ENCODE peak calls at places on chromosomes 13 and 19, in eight cellular contexts. One of them, this sample, is unnamed. For H3K4me1 and H3K36me3, the result is how much of the 10 kb centered on the place peaks cover.

GRCh38 chr13:59413121-59413520 is 750.6 kb downstream of the DIAPH3 start:
- DNase-seq in astrocyte: peak
- DNase-seq in neural progenitor cell: no peak
- DNase-seq in H1: no peak
- DNase-seq in mesenchymal stem cell: no peak
- DNase-seq in DND-41: no peak
- DNase-seq in mammary epithelial cell: no peak
- DNase-seq in PC-3: no peak
- DNase-seq in this sample: no peak

GRCh38 chr13:42258747-42259146 is 13.2 kb upstream of the AKAP11 start:
- DNase-seq in astrocyte: no peak
- DNase-seq in neural progenitor cell: no peak
- DNase-seq in H1: no peak
- DNase-seq in mesenchymal stem cell: no peak
- DNase-seq in DND-41: no peak
- DNase-seq in mammary epithelial cell: no peak
- DNase-seq in PC-3: no peak
- DNase-seq in this sample: no peak

GRCh38 chr13:26964278-26965057 is 203.9 kb upstream of the GPR12 start:
- DNase-seq in astrocyte: peak
- DNase-seq in neural progenitor cell: no peak
- DNase-seq in H1: no peak
- DNase-seq in mesenchymal stem cell: peak
- DNase-seq in DND-41: no peak
- DNase-seq in mammary epithelial cell: no peak
- DNase-seq in PC-3: no peak
- DNase-seq in this sample: no peak

GRCh38 chr13:110719036-110719710 is 5.7 kb downstream of the ING1 start:
- DNase-seq in astrocyte: no peak
- DNase-seq in neural progenitor cell: no peak
- DNase-seq in H1: no peak
- DNase-seq in mesenchymal stem cell: no peak
- DNase-seq in DND-41: no peak
- DNase-seq in mammary epithelial cell: no peak
- DNase-seq in PC-3: no peak
- DNase-seq in this sample: no peak

GRCh38 chr13:56335775-56336174 is 804.9 kb upstream of the PRR20A start:
- DNase-seq in astrocyte: no peak
- DNase-seq in neural progenitor cell: no peak
- DNase-seq in H1: no peak
- DNase-seq in mesenchymal stem cell: no peak
- DNase-seq in DND-41: no peak
- DNase-seq in mammary epithelial cell: no peak
- DNase-seq in PC-3: no peak
- DNase-seq in this sample: no peak

GRCh38 chr13:29597701-29598100 is 2.2 kb upstream of the SLC7A1 start:
- DNase-seq in astrocyte: no peak
- DNase-seq in neural progenitor cell: no peak
- DNase-seq in H1: no peak
- DNase-seq in mesenchymal stem cell: no peak
- DNase-seq in DND-41: no peak
- DNase-seq in mammary epithelial cell: no peak
- DNase-seq in PC-3: no peak
- DNase-seq in this sample: no peak

GRCh38 chr19:58330458-58330857 is 3.7 kb downstream of the ZSCAN22 start:
- DNase-seq in astrocyte: peak
- DNase-seq in neural progenitor cell: no peak
- DNase-seq in H1: no peak
- DNase-seq in mesenchymal stem cell: peak
- DNase-seq in DND-41: no peak
- DNase-seq in mammary epithelial cell: peak
- DNase-seq in PC-3: peak
- DNase-seq in this sample: no peak

GRCh38 chr13:19604306-19604705 is 29.2 kb upstream of the MPHOSPH8 start:
- DNase-seq in astrocyte: no peak
- DNase-seq in neural progenitor cell: no peak
- DNase-seq in H1: no peak
- DNase-seq in mesenchymal stem cell: no peak
- DNase-seq in DND-41: no peak
- DNase-seq in mammary epithelial cell: no peak
- DNase-seq in PC-3: peak
- DNase-seq in this sample: no peak

GRCh38 chr13:49412749-49413148 is 31.1 kb downstream of the CAB39L start:
- DNase-seq in astrocyte: no peak
- DNase-seq in neural progenitor cell: peak
- DNase-seq in H1: no peak
- DNase-seq in mesenchymal stem cell: no peak
- DNase-seq in DND-41: no peak
- DNase-seq in mammary epithelial cell: no peak
- DNase-seq in PC-3: no peak
- DNase-seq in this sample: no peak
- H3K9ac ChIP-seq in astrocyte: no peak
- H3K9ac ChIP-seq in neural progenitor cell: no peak
- H3K9ac ChIP-seq in H1: no peak
- H3K9ac ChIP-seq in mesenchymal stem cell: no peak
- H3K9ac ChIP-seq in DND-41: no peak
- H3K9ac ChIP-seq in mammary epithelial cell: no peak
- H3K9ac ChIP-seq in PC-3: no peak
- H3K9ac ChIP-seq in this sample: no peak

DNA sequence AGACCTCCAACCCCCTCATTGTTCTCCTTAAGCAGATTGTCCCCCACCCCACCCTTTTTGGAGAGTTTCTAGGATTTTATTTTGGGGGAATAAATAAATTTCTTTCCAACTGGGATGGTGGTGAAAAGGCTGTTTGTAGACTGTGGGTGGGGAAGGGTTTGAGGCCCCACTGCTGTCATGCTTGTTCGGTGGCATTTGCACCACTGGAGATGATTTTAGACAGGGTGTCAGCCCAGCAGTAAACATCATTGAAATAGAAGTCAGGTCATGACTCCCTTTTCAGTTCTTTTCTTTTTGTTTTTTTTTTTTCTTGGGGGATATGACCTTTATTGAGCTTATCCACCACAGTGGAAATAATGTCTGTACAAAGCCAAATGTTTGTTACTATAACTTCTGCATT is 14.0 kb downstream of the UBAC2 start:
- DNase-seq in astrocyte: no peak
- DNase-seq in neural progenitor cell: no peak
- DNase-seq in H1: no peak
- DNase-seq in mesenchymal stem cell: no peak
- DNase-seq in DND-41: no peak
- DNase-seq in mammary epithelial cell: no peak
- DNase-seq in PC-3: no peak
- DNase-seq in this sample: no peak
- H3K4me1 ChIP-seq in astrocyte: under half
- H3K4me1 ChIP-seq in neural progenitor cell: under half
- H3K4me1 ChIP-seq in H1: under half
- H3K4me1 ChIP-seq in mesenchymal stem cell: under half
- H3K4me1 ChIP-seq in DND-41: half or more
- H3K4me1 ChIP-seq in mammary epithelial cell: under half
- H3K4me1 ChIP-seq in PC-3: under half
- H3K4me1 ChIP-seq in this sample: under half

GRCh38 chr19:38730470-38730730 is 13.9 kb downstream of the CAPN12 start:
- DNase-seq in astrocyte: no peak
- DNase-seq in neural progenitor cell: no peak
- DNase-seq in H1: no peak
- DNase-seq in mesenchymal stem cell: no peak
- DNase-seq in DND-41: no peak
- DNase-seq in mammary epithelial cell: no peak
- DNase-seq in PC-3: no peak
- DNase-seq in this sample: no peak
- H3K36me3 ChIP-seq in astrocyte: under half
- H3K36me3 ChIP-seq in neural progenitor cell: under half
- H3K36me3 ChIP-seq in H1: under half
- H3K36me3 ChIP-seq in mesenchymal stem cell: half or more
- H3K36me3 ChIP-seq in DND-41: under half
- H3K36me3 ChIP-seq in mammary epithelial cell: under half
- H3K36me3 ChIP-seq in PC-3: under half
- H3K36me3 ChIP-seq in this sample: under half

DNA sequence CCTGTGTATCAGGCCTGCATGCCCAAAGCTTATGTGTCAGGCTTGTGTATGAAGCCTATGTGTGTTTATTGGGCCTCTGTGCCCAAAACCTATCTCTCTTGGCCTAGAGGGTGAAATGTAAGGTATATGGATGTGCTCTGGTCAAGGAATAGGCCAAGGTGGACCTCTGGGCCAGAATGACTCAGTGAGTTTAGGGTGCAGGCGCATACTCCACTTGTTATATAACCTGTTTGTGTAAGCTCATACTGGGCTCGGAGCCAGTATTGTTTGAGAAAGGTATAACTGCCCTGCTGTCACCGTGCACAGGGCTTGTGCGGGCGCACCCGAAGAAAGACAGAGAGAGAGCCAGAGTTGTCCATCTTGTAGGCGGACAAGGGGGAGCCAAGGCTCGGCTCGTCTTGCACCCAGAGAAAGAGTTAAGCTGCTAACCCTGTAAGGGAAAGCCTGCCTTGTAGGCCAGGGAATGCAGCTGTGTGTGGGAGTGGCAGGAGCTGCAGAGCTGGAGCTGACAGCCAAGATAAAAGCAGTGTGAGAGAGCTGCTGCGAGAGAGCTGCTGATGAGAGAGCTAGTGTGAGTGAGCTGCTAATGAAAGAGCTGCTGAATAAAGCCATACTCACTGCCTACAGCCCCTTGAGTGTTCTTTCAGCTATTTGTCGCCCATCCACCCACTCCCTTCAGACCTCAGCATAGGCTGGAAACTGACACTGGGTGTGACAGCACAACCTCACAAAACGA is 43.4 kb upstream of the N4BP2L1 start:
- DNase-seq in astrocyte: peak
- DNase-seq in neural progenitor cell: peak
- DNase-seq in H1: no peak
- DNase-seq in mesenchymal stem cell: no peak
- DNase-seq in DND-41: no peak
- DNase-seq in mammary epithelial cell: no peak
- DNase-seq in PC-3: peak
- DNase-seq in this sample: no peak
- H3K9ac ChIP-seq in astrocyte: no peak
- H3K9ac ChIP-seq in neural progenitor cell: no peak
- H3K9ac ChIP-seq in H1: no peak
- H3K9ac ChIP-seq in mesenchymal stem cell: peak
- H3K9ac ChIP-seq in DND-41: no peak
- H3K9ac ChIP-seq in mammary epithelial cell: no peak
- H3K9ac ChIP-seq in PC-3: no peak
- H3K9ac ChIP-seq in this sample: no peak

GRCh38 chr13:99277629-99278028 is 19.4 kb upstream of the GPR18 start:
- DNase-seq in astrocyte: no peak
- DNase-seq in neural progenitor cell: no peak
- DNase-seq in H1: no peak
- DNase-seq in mesenchymal stem cell: no peak
- DNase-seq in DND-41: no peak
- DNase-seq in mammary epithelial cell: peak
- DNase-seq in PC-3: no peak
- DNase-seq in this sample: no peak
- H3K4me1 ChIP-seq in astrocyte: under half
- H3K4me1 ChIP-seq in neural progenitor cell: under half
- H3K4me1 ChIP-seq in H1: under half
- H3K4me1 ChIP-seq in mesenchymal stem cell: under half
- H3K4me1 ChIP-seq in DND-41: under half
- H3K4me1 ChIP-seq in mammary epithelial cell: under half
- H3K4me1 ChIP-seq in PC-3: under half
- H3K4me1 ChIP-seq in this sample: under half

GRCh38 chr13:93425411-93425810 is 198.8 kb downstream of the GPC6 start:
- DNase-seq in astrocyte: no peak
- DNase-seq in neural progenitor cell: no peak
- DNase-seq in H1: no peak
- DNase-seq in mesenchymal stem cell: no peak
- DNase-seq in DND-41: no peak
- DNase-seq in mammary epithelial cell: no peak
- DNase-seq in PC-3: no peak
- DNase-seq in this sample: no peak

GRCh38 chr13:93420206-93420605 is 193.6 kb downstream of the GPC6 start:
- DNase-seq in astrocyte: no peak
- DNase-seq in neural progenitor cell: no peak
- DNase-seq in H1: no peak
- DNase-seq in mesenchymal stem cell: no peak
- DNase-seq in DND-41: no peak
- DNase-seq in mammary epithelial cell: no peak
- DNase-seq in PC-3: no peak
- DNase-seq in this sample: no peak

GRCh38 chr13:93418398-93418797 is 191.8 kb downstream of the GPC6 start:
- DNase-seq in astrocyte: no peak
- DNase-seq in neural progenitor cell: no peak
- DNase-seq in H1: no peak
- DNase-seq in mesenchymal stem cell: no peak
- DNase-seq in DND-41: no peak
- DNase-seq in mammary epithelial cell: no peak
- DNase-seq in PC-3: no peak
- DNase-seq in this sample: no peak

GRCh38 chr13:93420887-93421286 is 194.3 kb downstream of the GPC6 start:
- DNase-seq in astrocyte: no peak
- DNase-seq in neural progenitor cell: no peak
- DNase-seq in H1: no peak
- DNase-seq in mesenchymal stem cell: no peak
- DNase-seq in DND-41: no peak
- DNase-seq in mammary epithelial cell: no peak
- DNase-seq in PC-3: no peak
- DNase-seq in this sample: no peak

GRCh38 chr13:93422980-93423554 is 196.5 kb downstream of the GPC6 start:
- DNase-seq in astrocyte: no peak
- DNase-seq in neural progenitor cell: no peak
- DNase-seq in H1: no peak
- DNase-seq in mesenchymal stem cell: peak
- DNase-seq in DND-41: no peak
- DNase-seq in mammary epithelial cell: no peak
- DNase-seq in PC-3: no peak
- DNase-seq in this sample: no peak
- H3K36me3 ChIP-seq in astrocyte: under half
- H3K36me3 ChIP-seq in neural progenitor cell: under half
- H3K36me3 ChIP-seq in H1: under half
- H3K36me3 ChIP-seq in mesenchymal stem cell: under half
- H3K36me3 ChIP-seq in DND-41: under half
- H3K36me3 ChIP-seq in mammary epithelial cell: under half
- H3K36me3 ChIP-seq in PC-3: under half
- H3K36me3 ChIP-seq in this sample: under half

This sample was measured in colonic mucosa.